ENCODE peak calls at places on chromosomes 11 and 22, in six cellular contexts. T is endodermal cell, W is RWPE1, G is NCI-H2029, H is NCI-H1694 treated with DMSO at 0.1 percent for 48 hours, E is fibroblast of lung. J is an unnamed sample.
A peak's percentile ranks its signal among the peaks of the same experiment; 100 is the strongest.

GRCh38 chr11:92888701-92889100 is 80.8 kb upstream of the MTNR1B start:
- DNase-seq in T (no peak), H (no peak), W (no peak), E (no peak), G (no peak), J (no peak)

GRCh38 chr22:29780220-29780619 is 13.1 kb downstream of the UQCR10 start:
- DNase-seq in T (no peak), G (no peak), E (no peak), W (no peak), H (no peak), J (no peak)

GRCh38 chr11:65489706-65490310 is 9.0 kb upstream of the MALAT1 start:
- DNase-seq in G (no peak), E (peak; percentile 39), W (no peak), T (peak; percentile 71), H (peak; percentile 61), J (no peak)

GRCh38 chr22:42627981-42628380 is 12.4 kb downstream of the ATP5MGL start:
- DNase-seq in T (no peak), H (no peak), E (no peak), G (no peak), W (no peak), J (no peak)

GRCh38 chr11:10503777-10504176 is 37.2 kb downstream of the RNF141 start:
- DNase-seq in E (no peak), W (no peak), H (no peak), T (no peak), G (no peak), J (no peak)

GRCh38 chr11:7160814-7161489 is 72.2 kb downstream of the RBMXL2 start:
- DNase-seq in H (no peak), G (no peak), E (no peak), T (no peak), W (no peak), J (no peak)

GRCh38 chr11:10778217-10778970 is 27.3 kb downstream of the CTR9 start:
- DNase-seq in G (no peak), W (no peak), E (peak; percentile 89), T (no peak), H (no peak), J (no peak)

GRCh38 chr22:19665784-19666662 is 48.3 kb upstream of the SEPTIN5 start:
- DNase-seq in E (no peak), G (no peak), H (no peak), W (no peak), T (peak; percentile 34), J (no peak)

GRCh38 chr11:60924110-60924905 is at the start of gene TMEM132A:
- DNase-seq in H (peak; percentile 30), G (peak; percentile 63), W (peak; percentile 93), T (peak; percentile 94), E (peak; percentile 61), J (peak; percentile 75)

GRCh38 chr11:79980916-79981315 is 540.1 kb upstream of the TENM4 start:
- DNase-seq in H (no peak), G (no peak), W (no peak), T (no peak), E (no peak), J (no peak)

GRCh38 chr11:81963018-81963417 is 770.6 kb downstream of the FAM181B start:
- DNase-seq in T (no peak), E (peak; percentile 11), G (no peak), W (peak; percentile 1), H (peak; percentile 5), J (peak; percentile 5)

GRCh38 chr22:41508770-41509170 is 35.5 kb downstream of the POLR3H start:
- DNase-seq in G (no peak), T (peak; percentile 62), W (no peak), E (no peak), H (no peak), J (no peak)

GRCh38 chr11:76919887-76920746 is 59.4 kb downstream of the ACER3 start:
- DNase-seq in T (peak; percentile 85), H (peak; percentile 70), E (peak; percentile 88), W (peak; percentile 60), G (peak; percentile 90), J (peak; percentile 80)

GRCh38 chr22:23562186-23562585 is 17.9 kb downstream of the IGLL1 start:
- DNase-seq in W (no peak), E (no peak), H (no peak), T (no peak), G (no peak), J (no peak)

J was measured in SW480.